ENCODE peak calls at places on chromosomes 2 and 18, in eight cellular contexts. One of them, this sample, is unnamed.

GRCh38 chr18:30582078-30582477 is 460.5 kb downstream of the DSC3 start:
- DNase-seq in bronchial epithelial cell: no peak
- DNase-seq in frontal cortex: no peak
- DNase-seq in WERI-Rb-1: no peak
- DNase-seq in lower lobe of right lung: no peak
- DNase-seq in stimulated activated CD8-positive, alpha-beta memory T cell treated with anti-CD3 and anti-CD28 coated beads, Interleukin-4, amount 100 ng/mL, for 1 hour: no peak
- DNase-seq in A549: no peak
- DNase-seq in COR-L47: no peak
- DNase-seq in this sample: no peak

GRCh38 chr2:117917223-117917917 is 96.5 kb downstream of the CCDC93 start:
- DNase-seq in lower lobe of right lung: no peak
- DNase-seq in bronchial epithelial cell: peak; percentile 9
- DNase-seq in WERI-Rb-1: no peak
- DNase-seq in frontal cortex: no peak
- DNase-seq in COR-L47: no peak
- DNase-seq in stimulated activated CD8-positive, alpha-beta memory T cell treated with anti-CD3 and anti-CD28 coated beads, Interleukin-4, amount 100 ng/mL, for 1 hour: no peak
- DNase-seq in A549: peak; percentile 12
- DNase-seq in this sample: no peak

GRCh38 chr2:25620711-25621110 is 52.7 kb downstream of the DTNB start:
- DNase-seq in frontal cortex: no peak
- DNase-seq in lower lobe of right lung: no peak
- DNase-seq in bronchial epithelial cell: no peak
- DNase-seq in WERI-Rb-1: no peak
- DNase-seq in stimulated activated CD8-positive, alpha-beta memory T cell treated with anti-CD3 and anti-CD28 coated beads, Interleukin-4, amount 100 ng/mL, for 1 hour: no peak
- DNase-seq in COR-L47: no peak
- DNase-seq in A549: no peak
- DNase-seq in this sample: no peak

GRCh38 chr18:79695856-79696850 is 16.6 kb downstream of the CTDP1 start:
- DNase-seq in frontal cortex: no peak
- DNase-seq in A549: no peak
- DNase-seq in COR-L47: no peak
- DNase-seq in lower lobe of right lung: peak; percentile 43
- DNase-seq in bronchial epithelial cell: no peak
- DNase-seq in WERI-Rb-1: no peak
- DNase-seq in stimulated activated CD8-positive, alpha-beta memory T cell treated with anti-CD3 and anti-CD28 coated beads, Interleukin-4, amount 100 ng/mL, for 1 hour: no peak
- DNase-seq in this sample: no peak

GRCh38 chr18:60838677-60839076 is 466.1 kb upstream of the MC4R start:
- DNase-seq in frontal cortex: no peak
- DNase-seq in bronchial epithelial cell: peak; percentile 62
- DNase-seq in stimulated activated CD8-positive, alpha-beta memory T cell treated with anti-CD3 and anti-CD28 coated beads, Interleukin-4, amount 100 ng/mL, for 1 hour: no peak
- DNase-seq in A549: no peak
- DNase-seq in WERI-Rb-1: no peak
- DNase-seq in COR-L47: no peak
- DNase-seq in lower lobe of right lung: no peak
- DNase-seq in this sample: no peak

GRCh38 chr2:7118606-7119503 is 201.6 kb downstream of the RNF144A start:
- DNase-seq in bronchial epithelial cell: peak; percentile 8
- DNase-seq in COR-L47: no peak
- DNase-seq in WERI-Rb-1: peak; percentile 50
- DNase-seq in stimulated activated CD8-positive, alpha-beta memory T cell treated with anti-CD3 and anti-CD28 coated beads, Interleukin-4, amount 100 ng/mL, for 1 hour: no peak
- DNase-seq in A549: peak; percentile 25
- DNase-seq in lower lobe of right lung: no peak
- DNase-seq in frontal cortex: no peak
- DNase-seq in this sample: no peak

GRCh38 chr2:134396493-134396892 is 142.6 kb downstream of the MGAT5 start:
- DNase-seq in stimulated activated CD8-positive, alpha-beta memory T cell treated with anti-CD3 and anti-CD28 coated beads, Interleukin-4, amount 100 ng/mL, for 1 hour: no peak
- DNase-seq in lower lobe of right lung: no peak
- DNase-seq in frontal cortex: no peak
- DNase-seq in A549: no peak
- DNase-seq in COR-L47: no peak
- DNase-seq in bronchial epithelial cell: no peak
- DNase-seq in WERI-Rb-1: no peak
- DNase-seq in this sample: no peak

GRCh38 chr2:169109502-169110409 is 40.4 kb downstream of the DHRS9 start:
- DNase-seq in bronchial epithelial cell: peak; percentile 62
- DNase-seq in WERI-Rb-1: peak; percentile 72
- DNase-seq in stimulated activated CD8-positive, alpha-beta memory T cell treated with anti-CD3 and anti-CD28 coated beads, Interleukin-4, amount 100 ng/mL, for 1 hour: peak; percentile 50
- DNase-seq in frontal cortex: peak; percentile 15
- DNase-seq in lower lobe of right lung: peak; percentile 83
- DNase-seq in A549: peak; percentile 74
- DNase-seq in COR-L47: peak; percentile 59
- DNase-seq in this sample: no peak

GRCh38 chr2:159351977-159352376 is 65.5 kb upstream of the WDSUB1 start:
- DNase-seq in stimulated activated CD8-positive, alpha-beta memory T cell treated with anti-CD3 and anti-CD28 coated beads, Interleukin-4, amount 100 ng/mL, for 1 hour: no peak
- DNase-seq in WERI-Rb-1: no peak
- DNase-seq in COR-L47: no peak
- DNase-seq in frontal cortex: no peak
- DNase-seq in lower lobe of right lung: no peak
- DNase-seq in bronchial epithelial cell: no peak
- DNase-seq in A549: no peak
- DNase-seq in this sample: no peak

GRCh38 chr2:63591566-63592175 is 2.9 kb downstream of the MDH1 start:
- DNase-seq in COR-L47: no peak
- DNase-seq in WERI-Rb-1: no peak
- DNase-seq in frontal cortex: no peak
- DNase-seq in lower lobe of right lung: no peak
- DNase-seq in bronchial epithelial cell: no peak
- DNase-seq in A549: no peak
- DNase-seq in stimulated activated CD8-positive, alpha-beta memory T cell treated with anti-CD3 and anti-CD28 coated beads, Interleukin-4, amount 100 ng/mL, for 1 hour: no peak
- DNase-seq in this sample: no peak

GRCh38 chr2:18585526-18585925 is 3.8 kb downstream of the NT5C1B start:
- DNase-seq in COR-L47: no peak
- DNase-seq in lower lobe of right lung: no peak
- DNase-seq in bronchial epithelial cell: peak; percentile 63
- DNase-seq in frontal cortex: no peak
- DNase-seq in A549: no peak
- DNase-seq in stimulated activated CD8-positive, alpha-beta memory T cell treated with anti-CD3 and anti-CD28 coated beads, Interleukin-4, amount 100 ng/mL, for 1 hour: no peak
- DNase-seq in WERI-Rb-1: no peak
- DNase-seq in this sample: no peak

GRCh38 chr2:3585239-3586109 is 9.4 kb upstream of the COLEC11 start:
- DNase-seq in stimulated activated CD8-positive, alpha-beta memory T cell treated with anti-CD3 and anti-CD28 coated beads, Interleukin-4, amount 100 ng/mL, for 1 hour: no peak
- DNase-seq in lower lobe of right lung: no peak
- DNase-seq in bronchial epithelial cell: no peak
- DNase-seq in COR-L47: peak; percentile 81
- DNase-seq in WERI-Rb-1: no peak
- DNase-seq in frontal cortex: no peak
- DNase-seq in A549: peak; percentile 58
- DNase-seq in this sample: no peak

GRCh38 chr2:194826241-194826640 is 830.8 kb upstream of the SLC39A10 start:
- DNase-seq in frontal cortex: no peak
- DNase-seq in stimulated activated CD8-positive, alpha-beta memory T cell treated with anti-CD3 and anti-CD28 coated beads, Interleukin-4, amount 100 ng/mL, for 1 hour: no peak
- DNase-seq in lower lobe of right lung: no peak
- DNase-seq in bronchial epithelial cell: peak; percentile 57
- DNase-seq in WERI-Rb-1: no peak
- DNase-seq in COR-L47: no peak
- DNase-seq in A549: no peak
- DNase-seq in this sample: peak; percentile 19

GRCh38 chr18:74709451-74709850 is 111.8 kb downstream of the ZNF407 start:
- DNase-seq in lower lobe of right lung: no peak
- DNase-seq in bronchial epithelial cell: no peak
- DNase-seq in frontal cortex: no peak
- DNase-seq in WERI-Rb-1: no peak
- DNase-seq in stimulated activated CD8-positive, alpha-beta memory T cell treated with anti-CD3 and anti-CD28 coated beads, Interleukin-4, amount 100 ng/mL, for 1 hour: no peak
- DNase-seq in COR-L47: no peak
- DNase-seq in A549: no peak
- DNase-seq in this sample: no peak

GRCh38 chr2:117856415-117857210 is 42.1 kb downstream of the DDX18 start:
- DNase-seq in stimulated activated CD8-positive, alpha-beta memory T cell treated with anti-CD3 and anti-CD28 coated beads, Interleukin-4, amount 100 ng/mL, for 1 hour: no peak
- DNase-seq in A549: peak; percentile 90
- DNase-seq in lower lobe of right lung: no peak
- DNase-seq in frontal cortex: no peak
- DNase-seq in WERI-Rb-1: no peak
- DNase-seq in bronchial epithelial cell: peak; percentile 93
- DNase-seq in COR-L47: no peak
- DNase-seq in this sample: peak; percentile 87

GRCh38 chr2:203225423-203226039 is 13.3 kb upstream of the CYP20A1 start:
- DNase-seq in bronchial epithelial cell: peak; percentile 23
- DNase-seq in frontal cortex: no peak
- DNase-seq in lower lobe of right lung: no peak
- DNase-seq in A549: peak; percentile 36
- DNase-seq in WERI-Rb-1: peak; percentile 24
- DNase-seq in stimulated activated CD8-positive, alpha-beta memory T cell treated with anti-CD3 and anti-CD28 coated beads, Interleukin-4, amount 100 ng/mL, for 1 hour: no peak
- DNase-seq in COR-L47: no peak
- DNase-seq in this sample: no peak

GRCh38 chr18:72407048-72407447 is 137.1 kb downstream of the CBLN2 start:
- DNase-seq in WERI-Rb-1: no peak
- DNase-seq in lower lobe of right lung: no peak
- DNase-seq in COR-L47: no peak
- DNase-seq in stimulated activated CD8-positive, alpha-beta memory T cell treated with anti-CD3 and anti-CD28 coated beads, Interleukin-4, amount 100 ng/mL, for 1 hour: no peak
- DNase-seq in bronchial epithelial cell: no peak
- DNase-seq in A549: no peak
- DNase-seq in frontal cortex: no peak
- DNase-seq in this sample: no peak

GRCh38 chr2:76498387-76498786 is 787.7 kb upstream of the GCFC2 start:
- DNase-seq in bronchial epithelial cell: no peak
- DNase-seq in A549: no peak
- DNase-seq in WERI-Rb-1: no peak
- DNase-seq in stimulated activated CD8-positive, alpha-beta memory T cell treated with anti-CD3 and anti-CD28 coated beads, Interleukin-4, amount 100 ng/mL, for 1 hour: no peak
- DNase-seq in lower lobe of right lung: no peak
- DNase-seq in COR-L47: no peak
- DNase-seq in frontal cortex: no peak
- DNase-seq in this sample: no peak

GRCh38 chr2:52222128-52222527 is 1190.2 kb upstream of the NRXN1 start:
- DNase-seq in lower lobe of right lung: no peak
- DNase-seq in frontal cortex: no peak
- DNase-seq in A549: no peak
- DNase-seq in WERI-Rb-1: no peak
- DNase-seq in COR-L47: no peak
- DNase-seq in bronchial epithelial cell: peak; percentile 15
- DNase-seq in stimulated activated CD8-positive, alpha-beta memory T cell treated with anti-CD3 and anti-CD28 coated beads, Interleukin-4, amount 100 ng/mL, for 1 hour: no peak
- DNase-seq in this sample: peak; percentile 45

GRCh38 chr2:195706161-195706900 is 49.3 kb downstream of the SLC39A10 start:
- DNase-seq in stimulated activated CD8-positive, alpha-beta memory T cell treated with anti-CD3 and anti-CD28 coated beads, Interleukin-4, amount 100 ng/mL, for 1 hour: no peak
- DNase-seq in A549: no peak
- DNase-seq in bronchial epithelial cell: no peak
- DNase-seq in lower lobe of right lung: no peak
- DNase-seq in WERI-Rb-1: no peak
- DNase-seq in frontal cortex: no peak
- DNase-seq in COR-L47: no peak
- DNase-seq in this sample: peak; percentile 17

GRCh38 chr2:223100061-223100511 is 48.1 kb downstream of the KCNE4 start:
- DNase-seq in stimulated activated CD8-positive, alpha-beta memory T cell treated with anti-CD3 and anti-CD28 coated beads, Interleukin-4, amount 100 ng/mL, for 1 hour: no peak
- DNase-seq in WERI-Rb-1: peak; percentile 87
- DNase-seq in bronchial epithelial cell: no peak
- DNase-seq in lower lobe of right lung: peak; percentile 47
- DNase-seq in frontal cortex: no peak
- DNase-seq in COR-L47: no peak
- DNase-seq in A549: no peak
- DNase-seq in this sample: no peak

GRCh38 chr2:240467149-240467642 is 31.7 kb downstream of the GPC1 start:
- DNase-seq in A549: no peak
- DNase-seq in lower lobe of right lung: no peak
- DNase-seq in stimulated activated CD8-positive, alpha-beta memory T cell treated with anti-CD3 and anti-CD28 coated beads, Interleukin-4, amount 100 ng/mL, for 1 hour: no peak
- DNase-seq in WERI-Rb-1: no peak
- DNase-seq in bronchial epithelial cell: no peak
- DNase-seq in frontal cortex: peak; percentile 25
- DNase-seq in COR-L47: no peak
- DNase-seq in this sample: no peak

GRCh38 chr2:202122975-202123765 is 50.1 kb downstream of the KIAA2012 start:
- DNase-seq in WERI-Rb-1: no peak
- DNase-seq in bronchial epithelial cell: no peak
- DNase-seq in COR-L47: peak; percentile 81
- DNase-seq in A549: no peak
- DNase-seq in stimulated activated CD8-positive, alpha-beta memory T cell treated with anti-CD3 and anti-CD28 coated beads, Interleukin-4, amount 100 ng/mL, for 1 hour: no peak
- DNase-seq in frontal cortex: no peak
- DNase-seq in lower lobe of right lung: no peak
- DNase-seq in this sample: no peak

GRCh38 chr18:2933995-2934394 is 78.9 kb downstream of the LPIN2 start:
- DNase-seq in bronchial epithelial cell: no peak
- DNase-seq in frontal cortex: no peak
- DNase-seq in WERI-Rb-1: no peak
- DNase-seq in stimulated activated CD8-positive, alpha-beta memory T cell treated with anti-CD3 and anti-CD28 coated beads, Interleukin-4, amount 100 ng/mL, for 1 hour: no peak
- DNase-seq in COR-L47: no peak
- DNase-seq in A549: no peak
- DNase-seq in lower lobe of right lung: no peak
- DNase-seq in this sample: no peak

GRCh38 chr18:76953186-76953982 is 131.0 kb downstream of the ZNF236 start:
- DNase-seq in A549: no peak
- DNase-seq in COR-L47: peak; percentile 81
- DNase-seq in WERI-Rb-1: no peak
- DNase-seq in bronchial epithelial cell: peak; percentile 22
- DNase-seq in frontal cortex: no peak
- DNase-seq in lower lobe of right lung: peak; percentile 87
- DNase-seq in stimulated activated CD8-positive, alpha-beta memory T cell treated with anti-CD3 and anti-CD28 coated beads, Interleukin-4, amount 100 ng/mL, for 1 hour: no peak
- DNase-seq in this sample: no peak

GRCh38 chr2:180033993-180034894 is 27.1 kb upstream of the CWC22 start:
- DNase-seq in lower lobe of right lung: no peak
- DNase-seq in A549: no peak
- DNase-seq in bronchial epithelial cell: peak; percentile 43
- DNase-seq in COR-L47: peak; percentile 65
- DNase-seq in frontal cortex: no peak
- DNase-seq in stimulated activated CD8-positive, alpha-beta memory T cell treated with anti-CD3 and anti-CD28 coated beads, Interleukin-4, amount 100 ng/mL, for 1 hour: no peak
- DNase-seq in WERI-Rb-1: peak; percentile 34
- DNase-seq in this sample: peak; percentile 64

GRCh38 chr2:28976584-28976983 is 4.5 kb upstream of the TOGARAM2 start:
- DNase-seq in bronchial epithelial cell: peak; percentile 93
- DNase-seq in frontal cortex: no peak
- DNase-seq in A549: no peak
- DNase-seq in stimulated activated CD8-positive, alpha-beta memory T cell treated with anti-CD3 and anti-CD28 coated beads, Interleukin-4, amount 100 ng/mL, for 1 hour: no peak
- DNase-seq in WERI-Rb-1: no peak
- DNase-seq in lower lobe of right lung: peak; percentile 59
- DNase-seq in COR-L47: no peak
- DNase-seq in this sample: no peak

GRCh38 chr2:222250313-222250712 is 48.5 kb downstream of the PAX3 start:
- DNase-seq in lower lobe of right lung: no peak
- DNase-seq in stimulated activated CD8-positive, alpha-beta memory T cell treated with anti-CD3 and anti-CD28 coated beads, Interleukin-4, amount 100 ng/mL, for 1 hour: no peak
- DNase-seq in A549: no peak
- DNase-seq in COR-L47: no peak
- DNase-seq in bronchial epithelial cell: no peak
- DNase-seq in frontal cortex: no peak
- DNase-seq in WERI-Rb-1: no peak
- DNase-seq in this sample: no peak

GRCh38 chr2:31052284-31052683 is 86.0 kb downstream of the GALNT14 start:
- DNase-seq in stimulated activated CD8-positive, alpha-beta memory T cell treated with anti-CD3 and anti-CD28 coated beads, Interleukin-4, amount 100 ng/mL, for 1 hour: no peak
- DNase-seq in lower lobe of right lung: no peak
- DNase-seq in frontal cortex: no peak
- DNase-seq in bronchial epithelial cell: no peak
- DNase-seq in WERI-Rb-1: no peak
- DNase-seq in A549: no peak
- DNase-seq in COR-L47: no peak
- DNase-seq in this sample: no peak

GRCh38 chr2:205534997-205535396 is 147.3 kb upstream of the NRP2 start:
- DNase-seq in frontal cortex: no peak
- DNase-seq in WERI-Rb-1: no peak
- DNase-seq in A549: no peak
- DNase-seq in stimulated activated CD8-positive, alpha-beta memory T cell treated with anti-CD3 and anti-CD28 coated beads, Interleukin-4, amount 100 ng/mL, for 1 hour: no peak
- DNase-seq in COR-L47: no peak
- DNase-seq in lower lobe of right lung: no peak
- DNase-seq in bronchial epithelial cell: no peak
- DNase-seq in this sample: no peak

GRCh38 chr2:128379021-128380005 is 60.6 kb upstream of the HS6ST1 start:
- DNase-seq in frontal cortex: no peak
- DNase-seq in WERI-Rb-1: no peak
- DNase-seq in A549: no peak
- DNase-seq in lower lobe of right lung: peak; percentile 67
- DNase-seq in COR-L47: peak; percentile 81
- DNase-seq in stimulated activated CD8-positive, alpha-beta memory T cell treated with anti-CD3 and anti-CD28 coated beads, Interleukin-4, amount 100 ng/mL, for 1 hour: no peak
- DNase-seq in bronchial epithelial cell: peak; percentile 48
- DNase-seq in this sample: no peak

GRCh38 chr18:54662986-54663385 is 71.9 kb downstream of the DYNAP start:
- DNase-seq in stimulated activated CD8-positive, alpha-beta memory T cell treated with anti-CD3 and anti-CD28 coated beads, Interleukin-4, amount 100 ng/mL, for 1 hour: no peak
- DNase-seq in A549: no peak
- DNase-seq in COR-L47: no peak
- DNase-seq in lower lobe of right lung: no peak
- DNase-seq in WERI-Rb-1: no peak
- DNase-seq in frontal cortex: no peak
- DNase-seq in bronchial epithelial cell: no peak
- DNase-seq in this sample: no peak

GRCh38 chr2:121075006-121075545 is 209.9 kb downstream of the TFCP2L1 start:
- DNase-seq in stimulated activated CD8-positive, alpha-beta memory T cell treated with anti-CD3 and anti-CD28 coated beads, Interleukin-4, amount 100 ng/mL, for 1 hour: no peak
- DNase-seq in COR-L47: peak; percentile 71
- DNase-seq in lower lobe of right lung: no peak
- DNase-seq in frontal cortex: peak; percentile 54
- DNase-seq in bronchial epithelial cell: peak; percentile 89
- DNase-seq in A549: peak; percentile 92
- DNase-seq in WERI-Rb-1: peak; percentile 82
- DNase-seq in this sample: peak; percentile 91

GRCh38 chr2:47945036-47945781 is 38.9 kb upstream of the FBXO11 start:
- DNase-seq in A549: no peak
- DNase-seq in WERI-Rb-1: no peak
- DNase-seq in COR-L47: no peak
- DNase-seq in stimulated activated CD8-positive, alpha-beta memory T cell treated with anti-CD3 and anti-CD28 coated beads, Interleukin-4, amount 100 ng/mL, for 1 hour: no peak
- DNase-seq in lower lobe of right lung: no peak
- DNase-seq in frontal cortex: no peak
- DNase-seq in bronchial epithelial cell: no peak
- DNase-seq in this sample: no peak